ENCODE peak calls at places on chromosome 21, in nine cellular contexts. One of them, this sample, is unnamed.

GRCh38 chr21:38669186-38669585 is 136.5 kb upstream of the ETS2 start:
- DNase-seq in thoracic aorta: no peak
- DNase-seq in HFF-Myc: no peak
- DNase-seq in cardiac muscle cell: peak; percentile 60
- DNase-seq in AG09309: no peak
- DNase-seq in CD8-positive, alpha-beta T cell: no peak
- DNase-seq in mesothelial cell of epicardium: no peak
- DNase-seq in fibroblast of mammary gland: peak; percentile 36
- DNase-seq in fibroblast of lung: peak; percentile 36
- DNase-seq in this sample: no peak

GRCh38 chr21:27418338-27418737 is 451.4 kb upstream of the ADAMTS5 start:
- DNase-seq in thoracic aorta: no peak
- DNase-seq in HFF-Myc: no peak
- DNase-seq in cardiac muscle cell: no peak
- DNase-seq in AG09309: no peak
- DNase-seq in CD8-positive, alpha-beta T cell: no peak
- DNase-seq in mesothelial cell of epicardium: no peak
- DNase-seq in fibroblast of mammary gland: no peak
- DNase-seq in fibroblast of lung: no peak
- DNase-seq in this sample: no peak

GRCh38 chr21:16709866-16710550 is 802.8 kb upstream of the CXADR start:
- DNase-seq in thoracic aorta: no peak
- DNase-seq in HFF-Myc: no peak
- DNase-seq in cardiac muscle cell: peak; percentile 76
- DNase-seq in AG09309: peak; percentile 66
- DNase-seq in CD8-positive, alpha-beta T cell: no peak
- DNase-seq in mesothelial cell of epicardium: no peak
- DNase-seq in fibroblast of mammary gland: peak; percentile 86
- DNase-seq in fibroblast of lung: peak; percentile 79
- DNase-seq in this sample: no peak

GRCh38 chr21:15058718-15059316 is 6.0 kb downstream of the NRIP1 start:
- DNase-seq in thoracic aorta: no peak
- DNase-seq in HFF-Myc: no peak
- DNase-seq in cardiac muscle cell: peak; percentile 45
- DNase-seq in AG09309: no peak
- DNase-seq in CD8-positive, alpha-beta T cell: no peak
- DNase-seq in mesothelial cell of epicardium: no peak
- DNase-seq in fibroblast of mammary gland: peak; percentile 88
- DNase-seq in fibroblast of lung: peak; percentile 77
- DNase-seq in this sample: no peak

GRCh38 chr21:9780441-9780937 is 740.9 kb upstream of the TPTE start:
- DNase-seq in thoracic aorta: no peak
- DNase-seq in HFF-Myc: no peak
- DNase-seq in cardiac muscle cell: no peak
- DNase-seq in AG09309: no peak
- DNase-seq in CD8-positive, alpha-beta T cell: no peak
- DNase-seq in mesothelial cell of epicardium: no peak
- DNase-seq in fibroblast of mammary gland: no peak
- DNase-seq in fibroblast of lung: no peak
- DNase-seq in this sample: no peak

GRCh38 chr21:20783611-20784010 is 214.6 kb upstream of the NCAM2 start:
- DNase-seq in thoracic aorta: no peak
- DNase-seq in HFF-Myc: no peak
- DNase-seq in cardiac muscle cell: peak; percentile 27
- DNase-seq in AG09309: no peak
- DNase-seq in CD8-positive, alpha-beta T cell: no peak
- DNase-seq in mesothelial cell of epicardium: no peak
- DNase-seq in fibroblast of mammary gland: peak; percentile 31
- DNase-seq in fibroblast of lung: no peak
- DNase-seq in this sample: no peak

GRCh38 chr21:24903954-24904635 is 703.2 kb downstream of the MRPL39 start:
- DNase-seq in thoracic aorta: no peak
- DNase-seq in HFF-Myc: no peak
- DNase-seq in cardiac muscle cell: no peak
- DNase-seq in AG09309: no peak
- DNase-seq in CD8-positive, alpha-beta T cell: no peak
- DNase-seq in mesothelial cell of epicardium: no peak
- DNase-seq in fibroblast of mammary gland: no peak
- DNase-seq in fibroblast of lung: peak; percentile 22
- DNase-seq in this sample: no peak

GRCh38 chr21:17491716-17492414 is 21.0 kb upstream of the CXADR start:
- DNase-seq in thoracic aorta: peak; percentile 25
- DNase-seq in HFF-Myc: peak; percentile 98
- DNase-seq in cardiac muscle cell: peak; percentile 98
- DNase-seq in AG09309: peak; percentile 90
- DNase-seq in CD8-positive, alpha-beta T cell: no peak
- DNase-seq in mesothelial cell of epicardium: no peak
- DNase-seq in fibroblast of mammary gland: peak; percentile 100
- DNase-seq in fibroblast of lung: peak; percentile 100
- DNase-seq in this sample: no peak

GRCh38 chr21:20739421-20739820 is 258.8 kb upstream of the NCAM2 start:
- DNase-seq in thoracic aorta: no peak
- DNase-seq in HFF-Myc: peak; percentile 2
- DNase-seq in cardiac muscle cell: no peak
- DNase-seq in AG09309: no peak
- DNase-seq in CD8-positive, alpha-beta T cell: no peak
- DNase-seq in mesothelial cell of epicardium: no peak
- DNase-seq in fibroblast of mammary gland: no peak
- DNase-seq in fibroblast of lung: no peak
- DNase-seq in this sample: no peak

GRCh38 chr21:22395965-22396364 is 1397.8 kb downstream of the NCAM2 start:
- DNase-seq in thoracic aorta: no peak
- DNase-seq in HFF-Myc: no peak
- DNase-seq in cardiac muscle cell: no peak
- DNase-seq in AG09309: no peak
- DNase-seq in CD8-positive, alpha-beta T cell: no peak
- DNase-seq in mesothelial cell of epicardium: no peak
- DNase-seq in fibroblast of mammary gland: no peak
- DNase-seq in fibroblast of lung: no peak
- DNase-seq in this sample: no peak

GRCh38 chr21:31198575-31198974 is 145.5 kb downstream of the TIAM1 start:
- DNase-seq in thoracic aorta: no peak
- DNase-seq in HFF-Myc: no peak
- DNase-seq in cardiac muscle cell: peak; percentile 75
- DNase-seq in AG09309: no peak
- DNase-seq in CD8-positive, alpha-beta T cell: no peak
- DNase-seq in mesothelial cell of epicardium: no peak
- DNase-seq in fibroblast of mammary gland: peak; percentile 74
- DNase-seq in fibroblast of lung: peak; percentile 41
- DNase-seq in this sample: no peak

GRCh38 chr21:39348355-39349210 is at the start of gene HMGN1:
- DNase-seq in thoracic aorta: peak; percentile 38
- DNase-seq in HFF-Myc: no peak
- DNase-seq in cardiac muscle cell: peak; percentile 94
- DNase-seq in AG09309: no peak
- DNase-seq in CD8-positive, alpha-beta T cell: peak; percentile 85
- DNase-seq in mesothelial cell of epicardium: peak; percentile 90
- DNase-seq in fibroblast of mammary gland: peak; percentile 78
- DNase-seq in fibroblast of lung: peak; percentile 84
- DNase-seq in this sample: peak; percentile 78

GRCh38 chr21:36769051-36769867 is 70.3 kb downstream of the SIM2 start:
- DNase-seq in thoracic aorta: no peak
- DNase-seq in HFF-Myc: no peak
- DNase-seq in cardiac muscle cell: peak; percentile 84
- DNase-seq in AG09309: no peak
- DNase-seq in CD8-positive, alpha-beta T cell: no peak
- DNase-seq in mesothelial cell of epicardium: no peak
- DNase-seq in fibroblast of mammary gland: peak; percentile 36
- DNase-seq in fibroblast of lung: peak; percentile 96
- DNase-seq in this sample: no peak

GRCh38 chr21:27570306-27570868 is 603.5 kb upstream of the ADAMTS5 start:
- DNase-seq in thoracic aorta: peak; percentile 15
- DNase-seq in HFF-Myc: no peak
- DNase-seq in cardiac muscle cell: peak; percentile 95
- DNase-seq in AG09309: peak; percentile 84
- DNase-seq in CD8-positive, alpha-beta T cell: no peak
- DNase-seq in mesothelial cell of epicardium: no peak
- DNase-seq in fibroblast of mammary gland: peak; percentile 95
- DNase-seq in fibroblast of lung: peak; percentile 90
- DNase-seq in this sample: no peak

DNA sequence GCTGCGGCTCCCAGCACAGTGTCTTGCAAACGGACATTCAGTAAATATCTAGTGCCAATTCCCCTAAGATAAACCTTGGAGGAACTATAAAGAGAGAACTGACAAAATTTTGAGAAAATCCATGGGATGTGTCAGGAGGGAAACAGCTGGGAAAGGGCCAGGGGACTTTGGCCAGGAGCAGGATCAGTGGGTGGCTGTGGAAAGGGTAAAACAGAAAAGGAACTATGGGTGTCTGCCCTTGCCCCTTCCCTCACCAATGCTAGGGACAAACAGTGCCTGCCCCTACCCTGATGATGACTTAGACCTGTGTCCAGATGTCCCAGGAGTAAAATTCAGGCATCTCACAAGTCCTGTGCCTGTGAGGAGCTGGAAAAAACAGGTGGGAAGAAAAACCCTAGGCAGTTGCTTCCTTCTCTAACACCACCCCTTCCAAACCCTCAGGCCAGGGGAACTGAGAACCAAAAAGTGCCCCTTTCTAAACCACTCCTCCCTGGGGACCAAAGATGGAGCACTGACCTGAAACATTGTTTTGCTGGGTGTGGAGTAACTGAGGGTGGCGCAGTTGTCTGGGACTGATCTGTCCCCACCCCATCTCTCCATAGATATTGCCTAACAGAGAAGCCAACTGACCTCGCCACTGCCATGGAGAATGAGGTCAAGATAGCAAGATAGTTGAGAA is 22.1 kb upstream of the IFNAR2 start:
- DNase-seq in thoracic aorta: no peak
- DNase-seq in HFF-Myc: no peak
- DNase-seq in cardiac muscle cell: no peak
- DNase-seq in AG09309: no peak
- DNase-seq in CD8-positive, alpha-beta T cell: no peak
- DNase-seq in mesothelial cell of epicardium: no peak
- DNase-seq in fibroblast of mammary gland: no peak
- DNase-seq in fibroblast of lung: no peak
- DNase-seq in this sample: no peak
- TF ChIP-seq CTCF in thoracic aorta: no peak
- TF ChIP-seq CTCF in HFF-Myc: no peak
- TF ChIP-seq CTCF in cardiac muscle cell: no peak
- TF ChIP-seq CTCF in AG09309: no peak
- TF ChIP-seq CTCF in CD8-positive, alpha-beta T cell: no peak
- TF ChIP-seq CTCF in mesothelial cell of epicardium: no peak
- TF ChIP-seq CTCF in fibroblast of mammary gland: no peak
- TF ChIP-seq CTCF in fibroblast of lung: no peak
- TF ChIP-seq CTCF in this sample: no peak

GRCh38 chr21:41772351-41773080 is 5.7 kb upstream of the RIPK4 start:
- DNase-seq in thoracic aorta: no peak
- DNase-seq in HFF-Myc: no peak
- DNase-seq in cardiac muscle cell: no peak
- DNase-seq in AG09309: no peak
- DNase-seq in CD8-positive, alpha-beta T cell: no peak
- DNase-seq in mesothelial cell of epicardium: no peak
- DNase-seq in fibroblast of mammary gland: no peak
- DNase-seq in fibroblast of lung: no peak
- DNase-seq in this sample: no peak
- TF ChIP-seq CTCF in thoracic aorta: no peak
- TF ChIP-seq CTCF in HFF-Myc: no peak
- TF ChIP-seq CTCF in cardiac muscle cell: no peak
- TF ChIP-seq CTCF in AG09309: no peak
- TF ChIP-seq CTCF in CD8-positive, alpha-beta T cell: no peak
- TF ChIP-seq CTCF in mesothelial cell of epicardium: no peak
- TF ChIP-seq CTCF in fibroblast of mammary gland: no peak
- TF ChIP-seq CTCF in fibroblast of lung: no peak
- TF ChIP-seq CTCF in this sample: no peak

GRCh38 chr21:44741921-44742320 is 30.5 kb upstream of the TSPEAR start:
- DNase-seq in thoracic aorta: no peak
- DNase-seq in HFF-Myc: no peak
- DNase-seq in cardiac muscle cell: no peak
- DNase-seq in AG09309: no peak
- DNase-seq in CD8-positive, alpha-beta T cell: no peak
- DNase-seq in mesothelial cell of epicardium: no peak
- DNase-seq in fibroblast of mammary gland: no peak
- DNase-seq in fibroblast of lung: no peak
- DNase-seq in this sample: no peak

GRCh38 chr21:44740721-44741120 is 29.3 kb upstream of the TSPEAR start:
- DNase-seq in thoracic aorta: no peak
- DNase-seq in HFF-Myc: no peak
- DNase-seq in cardiac muscle cell: no peak
- DNase-seq in AG09309: no peak
- DNase-seq in CD8-positive, alpha-beta T cell: no peak
- DNase-seq in mesothelial cell of epicardium: no peak
- DNase-seq in fibroblast of mammary gland: no peak
- DNase-seq in fibroblast of lung: no peak
- DNase-seq in this sample: no peak

GRCh38 chr21:44738621-44739020 is 27.2 kb upstream of the TSPEAR start:
- DNase-seq in thoracic aorta: no peak
- DNase-seq in HFF-Myc: no peak
- DNase-seq in cardiac muscle cell: no peak
- DNase-seq in AG09309: no peak
- DNase-seq in CD8-positive, alpha-beta T cell: no peak
- DNase-seq in mesothelial cell of epicardium: no peak
- DNase-seq in fibroblast of mammary gland: no peak
- DNase-seq in fibroblast of lung: no peak
- DNase-seq in this sample: no peak

GRCh38 chr21:44739316-44739715 is 27.9 kb upstream of the TSPEAR start:
- DNase-seq in thoracic aorta: no peak
- DNase-seq in HFF-Myc: no peak
- DNase-seq in cardiac muscle cell: no peak
- DNase-seq in AG09309: no peak
- DNase-seq in CD8-positive, alpha-beta T cell: no peak
- DNase-seq in mesothelial cell of epicardium: no peak
- DNase-seq in fibroblast of mammary gland: no peak
- DNase-seq in fibroblast of lung: no peak
- DNase-seq in this sample: no peak

GRCh38 chr21:44742418-44743153 is 31.2 kb upstream of the TSPEAR start:
- DNase-seq in thoracic aorta: no peak
- DNase-seq in HFF-Myc: no peak
- DNase-seq in cardiac muscle cell: peak; percentile 30
- DNase-seq in AG09309: no peak
- DNase-seq in CD8-positive, alpha-beta T cell: no peak
- DNase-seq in mesothelial cell of epicardium: no peak
- DNase-seq in fibroblast of mammary gland: no peak
- DNase-seq in fibroblast of lung: no peak
- DNase-seq in this sample: no peak
- TF ChIP-seq CTCF in thoracic aorta: no peak
- TF ChIP-seq CTCF in HFF-Myc: peak; percentile 14
- TF ChIP-seq CTCF in cardiac muscle cell: peak; percentile 34
- TF ChIP-seq CTCF in AG09309: peak; percentile 30
- TF ChIP-seq CTCF in CD8-positive, alpha-beta T cell: peak; percentile 41
- TF ChIP-seq CTCF in mesothelial cell of epicardium: no peak
- TF ChIP-seq CTCF in fibroblast of mammary gland: peak; percentile 16
- TF ChIP-seq CTCF in fibroblast of lung: peak; percentile 23
- TF ChIP-seq CTCF in this sample: peak; percentile 56

GRCh38 chr21:42818328-42818749 is 61.0 kb downstream of the WDR4 start:
- DNase-seq in thoracic aorta: no peak
- DNase-seq in HFF-Myc: no peak
- DNase-seq in cardiac muscle cell: peak; percentile 70
- DNase-seq in AG09309: no peak
- DNase-seq in CD8-positive, alpha-beta T cell: peak; percentile 71
- DNase-seq in mesothelial cell of epicardium: no peak
- DNase-seq in fibroblast of mammary gland: peak; percentile 51
- DNase-seq in fibroblast of lung: peak; percentile 36
- DNase-seq in this sample: no peak
- TF ChIP-seq CTCF in thoracic aorta: peak; percentile 49
- TF ChIP-seq CTCF in HFF-Myc: peak; percentile 89
- TF ChIP-seq CTCF in cardiac muscle cell: peak; percentile 97
- TF ChIP-seq CTCF in AG09309: peak; percentile 87
- TF ChIP-seq CTCF in CD8-positive, alpha-beta T cell: peak; percentile 98
- TF ChIP-seq CTCF in mesothelial cell of epicardium: peak; percentile 52
- TF ChIP-seq CTCF in fibroblast of mammary gland: peak; percentile 84
- TF ChIP-seq CTCF in fibroblast of lung: peak; percentile 87
- TF ChIP-seq CTCF in this sample: peak; percentile 75

This sample was measured in neural crest cell.